ENCODE peak calls at places on chromosomes 6 and 20, in four cellular contexts. O is GM12865, E is heart right ventricle, Q is dorsolateral prefrontal cortex. P is an unnamed sample.

GRCh38 chr20:4894981-4895381 is 106.3 kb downstream of the SLC23A2 start:
- DNase-seq in E (no peak), Q (peak), O (peak), P (no peak)

GRCh38 chr20:34559311-34560140 is 1.0 kb downstream of the MAP1LC3A start:
- DNase-seq in E (no peak), Q (no peak), O (no peak), P (no peak)

GRCh38 chr20:1341561-1342265 is 12.8 kb upstream of the SDCBP2 start:
- DNase-seq in E (no peak), O (no peak), Q (no peak), P (no peak)

GRCh38 chr6:124795879-124796838 is 166.1 kb upstream of the RNF217 start:
- DNase-seq in O (peak), Q (peak), E (peak), P (no peak)

GRCh38 chr6:36220211-36220610 is 23.7 kb downstream of the BRPF3 start:
- DNase-seq in E (no peak), O (no peak), Q (no peak), P (no peak)

GRCh38 chr6:159008656-159009288 is 8.8 kb upstream of the RSPH3 start:
- DNase-seq in E (no peak), Q (no peak), O (peak), P (no peak)

GRCh38 chr6:26268659-26269402 is 96.2 kb upstream of the BTN3A2 start:
- DNase-seq in E (no peak), O (peak), Q (no peak), P (no peak)

GRCh38 chr20:41649489-41649888 is 31.3 kb upstream of the CHD6 start:
- DNase-seq in E (no peak), Q (no peak), O (peak), P (no peak)

GRCh38 chr6:119517428-119517827 is 167.9 kb upstream of the MAN1A1 start:
- DNase-seq in E (no peak), O (peak), Q (no peak), P (no peak)

GRCh38 chr6:167469655-167470054 is 144.8 kb downstream of the TTLL2 start:
- DNase-seq in Q (peak), O (no peak), E (peak), P (no peak)

GRCh38 chr20:53162251-53162835 is 190.2 kb downstream of the TSHZ2 start:
- DNase-seq in E (peak), Q (no peak), O (peak), P (no peak)

GRCh38 chr6:37799263-37799644 is 20.3 kb upstream of the ZFAND3 start:
- DNase-seq in O (no peak), E (no peak), Q (no peak), P (no peak)

GRCh38 chr6:35140991-35141720 is at the start of gene TCP11:
- DNase-seq in Q (no peak), O (peak), E (peak), P (no peak)

GRCh38 chr6:130843575-130844320 is 16.5 kb downstream of the SMLR1 start:
- DNase-seq in E (no peak), O (peak), Q (no peak), P (peak)

GRCh38 chr20:3158968-3159431 is 665 bp downstream of the FASTKD5 start:
- DNase-seq in O (peak), Q (no peak), E (no peak), P (no peak)

GRCh38 chr20:52242237-52243230 is 51.0 kb upstream of the ZFP64 start:
- DNase-seq in O (no peak), Q (no peak), E (no peak), P (no peak)

GRCh38 chr6:45436544-45437440 is 59.1 kb upstream of the SUPT3H start:
- DNase-seq in E (no peak), Q (no peak), O (peak), P (no peak)

GRCh38 chr6:131476362-131476761 is 96.7 kb upstream of the ARG1 start:
- DNase-seq in E (no peak), O (no peak), Q (no peak), P (no peak)

GRCh38 chr6:29834564-29835436 is 7.2 kb downstream of the HLA-G start:
- DNase-seq in O (peak), E (no peak), Q (no peak), P (no peak)

GRCh38 chr6:29828471-29828797 is 809 bp downstream of the HLA-G start:
- DNase-seq in E (no peak), O (no peak), Q (no peak), P (no peak)

GRCh38 chr6:29829766-29830165 is 2.1 kb downstream of the HLA-G start:
- DNase-seq in O (no peak), E (no peak), Q (no peak), P (no peak)

GRCh38 chr6:29830409-29830808 is 2.8 kb downstream of the HLA-G start:
- DNase-seq in E (no peak), Q (no peak), O (no peak), P (no peak)

GRCh38 chr6:29831776-29832175 is 4.2 kb downstream of the HLA-G start:
- DNase-seq in Q (no peak), E (no peak), O (no peak), P (no peak)
- TF ChIP-seq CTCF in Q (no peak), E (no peak), O (no peak), P (no peak)

GRCh38 chr20:16367948-16368560 is 205.2 kb downstream of the KIF16B start:
- DNase-seq in E (no peak), O (no peak), Q (no peak), P (no peak)

GRCh38 chr20:16366548-16366947 is 206.7 kb downstream of the KIF16B start:
- DNase-seq in E (no peak), O (no peak), Q (no peak), P (no peak)

GRCh38 chr20:16363832-16364687 is 209.2 kb downstream of the KIF16B start:
- DNase-seq in O (no peak), E (no peak), Q (no peak), P (no peak)

GRCh38 chr20:16369441-16369840 is 203.8 kb downstream of the KIF16B start:
- DNase-seq in O (no peak), Q (no peak), E (no peak), P (no peak)

DNA sequence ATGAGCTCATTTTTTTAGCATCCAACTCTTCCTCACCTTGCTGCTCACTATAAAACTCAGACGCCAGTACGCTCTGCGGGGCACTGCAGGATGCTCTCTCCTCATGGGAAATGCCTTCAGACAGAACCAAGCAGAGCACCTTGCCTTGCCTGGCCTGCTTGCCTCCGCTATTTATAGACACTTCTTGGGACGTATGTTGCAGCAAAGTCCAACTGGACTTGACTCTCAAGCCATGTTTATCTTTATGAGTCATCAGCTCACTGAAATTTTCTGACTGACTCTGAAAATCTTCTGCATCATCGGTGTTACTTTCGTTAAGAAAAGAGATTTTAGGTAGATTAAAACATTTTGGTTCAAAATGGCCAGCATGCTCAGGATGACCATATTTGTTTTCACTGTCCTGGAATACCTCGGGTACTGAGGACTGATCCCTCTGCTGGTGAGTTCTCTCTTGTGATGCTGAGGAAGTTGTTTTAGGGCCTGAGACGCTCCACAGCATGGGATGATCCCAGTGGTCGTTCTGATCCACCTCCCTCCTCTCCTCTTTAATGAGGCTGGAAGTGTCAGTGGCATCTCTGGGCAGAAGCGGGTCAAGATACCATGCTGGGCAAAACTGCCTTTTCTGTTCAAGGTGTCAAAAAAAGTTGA is 204.5 kb downstream of the KIF16B start:
- DNase-seq in E (no peak), Q (no peak), O (no peak), P (no peak)
- H3K4me3 ChIP-seq in E (no peak), Q (no peak), O (no peak), P (no peak)

DNA sequence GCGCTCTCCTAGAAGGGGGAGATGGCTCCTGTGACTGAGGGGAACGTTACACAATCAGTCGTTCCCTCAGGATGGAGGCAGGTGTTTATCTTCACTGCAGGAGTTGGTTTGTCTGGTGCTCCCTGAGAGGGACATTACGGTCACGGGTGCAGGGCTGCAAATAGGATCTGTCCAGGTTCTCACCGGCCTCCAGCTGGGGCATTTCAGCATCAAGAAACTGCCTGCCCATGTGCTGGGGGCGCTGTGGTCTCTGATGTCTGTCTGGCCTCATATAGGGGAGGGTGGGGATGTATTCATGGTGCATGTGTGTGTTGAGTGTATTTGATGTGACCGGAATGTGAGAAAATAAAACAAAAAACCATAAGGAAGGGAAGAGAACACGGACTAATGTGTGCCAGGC is 77.1 kb downstream of the TBC1D7 start:
- DNase-seq in E (no peak), O (no peak), Q (no peak), P (no peak)
- TF ChIP-seq CTCF in E (no peak), O (no peak), Q (no peak), P (no peak)

GRCh38 chr6:33577718-33578117 is 2.4 kb downstream of the BAK1 start:
- DNase-seq in O (no peak), Q (no peak), E (no peak), P (no peak)
- H3K4me3 ChIP-seq in O (peak), Q (no peak), E (no peak), P (no peak)

GRCh38 chr6:1191141-1191630 is 120.7 kb upstream of the FOXQ1 start:
- DNase-seq in Q (no peak), O (no peak), E (no peak), P (no peak)
- TF ChIP-seq CTCF in Q (no peak), O (no peak), E (no peak), P (no peak)

P was measured in HFF-Myc.